ENCODE peak calls at places on chromosomes 3 and 15, in ten cellular contexts. One of them, this sample, is unnamed.

GRCh38 chr3:136893848-136894443 is 31.9 kb downstream of the NCK1 start:
- DNase-seq in fibroblast of lung: peak
- DNase-seq in endodermal cell: no peak
- DNase-seq in adrenal gland: no peak
- DNase-seq in CD8-positive, alpha-beta T cell: no peak
- DNase-seq in AG04450: peak
- DNase-seq in stomach: no peak
- DNase-seq in cardiac muscle cell: peak
- DNase-seq in uterus: no peak
- DNase-seq in right lobe of liver: no peak
- DNase-seq in this sample: peak

GRCh38 chr3:139473155-139473771 is 3.1 kb downstream of the RBP2 start:
- DNase-seq in fibroblast of lung: peak
- DNase-seq in endodermal cell: no peak
- DNase-seq in adrenal gland: no peak
- DNase-seq in CD8-positive, alpha-beta T cell: no peak
- DNase-seq in AG04450: no peak
- DNase-seq in stomach: no peak
- DNase-seq in cardiac muscle cell: no peak
- DNase-seq in uterus: no peak
- DNase-seq in right lobe of liver: peak
- DNase-seq in this sample: no peak

GRCh38 chr3:161395115-161395514 is 23.8 kb upstream of the SPTSSB start:
- DNase-seq in fibroblast of lung: no peak
- DNase-seq in endodermal cell: no peak
- DNase-seq in adrenal gland: no peak
- DNase-seq in CD8-positive, alpha-beta T cell: peak
- DNase-seq in AG04450: no peak
- DNase-seq in stomach: no peak
- DNase-seq in cardiac muscle cell: no peak
- DNase-seq in uterus: no peak
- DNase-seq in right lobe of liver: no peak
- DNase-seq in this sample: no peak

GRCh38 chr3:71721721-71722157 is 3.5 kb downstream of the EIF4E3 start:
- DNase-seq in fibroblast of lung: no peak
- DNase-seq in endodermal cell: no peak
- DNase-seq in adrenal gland: no peak
- DNase-seq in CD8-positive, alpha-beta T cell: peak
- DNase-seq in AG04450: no peak
- DNase-seq in stomach: no peak
- DNase-seq in cardiac muscle cell: no peak
- DNase-seq in uterus: no peak
- DNase-seq in right lobe of liver: no peak
- DNase-seq in this sample: no peak

GRCh38 chr3:129195731-129196256 is 12.1 kb upstream of the CNBP start:
- DNase-seq in fibroblast of lung: peak
- DNase-seq in endodermal cell: no peak
- DNase-seq in adrenal gland: peak
- DNase-seq in CD8-positive, alpha-beta T cell: no peak
- DNase-seq in AG04450: peak
- DNase-seq in stomach: no peak
- DNase-seq in cardiac muscle cell: peak
- DNase-seq in uterus: peak
- DNase-seq in right lobe of liver: peak
- DNase-seq in this sample: peak

GRCh38 chr3:88385090-88385489 is 235.3 kb downstream of the C3orf38 start:
- DNase-seq in fibroblast of lung: no peak
- DNase-seq in endodermal cell: no peak
- DNase-seq in adrenal gland: no peak
- DNase-seq in CD8-positive, alpha-beta T cell: no peak
- DNase-seq in AG04450: no peak
- DNase-seq in stomach: no peak
- DNase-seq in cardiac muscle cell: no peak
- DNase-seq in uterus: no peak
- DNase-seq in right lobe of liver: no peak
- DNase-seq in this sample: no peak

GRCh38 chr15:44529864-44530604 is 6.9 kb upstream of the EIF3J start:
- DNase-seq in fibroblast of lung: no peak
- DNase-seq in endodermal cell: no peak
- DNase-seq in adrenal gland: no peak
- DNase-seq in CD8-positive, alpha-beta T cell: no peak
- DNase-seq in AG04450: no peak
- DNase-seq in stomach: no peak
- DNase-seq in cardiac muscle cell: no peak
- DNase-seq in uterus: no peak
- DNase-seq in right lobe of liver: no peak
- DNase-seq in this sample: no peak

GRCh38 chr3:185552358-185552877 is at the start of gene LIPH:
- DNase-seq in fibroblast of lung: no peak
- DNase-seq in endodermal cell: peak
- DNase-seq in adrenal gland: no peak
- DNase-seq in CD8-positive, alpha-beta T cell: no peak
- DNase-seq in AG04450: no peak
- DNase-seq in stomach: peak
- DNase-seq in cardiac muscle cell: peak
- DNase-seq in uterus: no peak
- DNase-seq in right lobe of liver: no peak
- DNase-seq in this sample: peak

GRCh38 chr15:87916208-87916607 is 340.3 kb downstream of the NTRK3 start:
- DNase-seq in fibroblast of lung: no peak
- DNase-seq in endodermal cell: no peak
- DNase-seq in adrenal gland: no peak
- DNase-seq in CD8-positive, alpha-beta T cell: no peak
- DNase-seq in AG04450: no peak
- DNase-seq in stomach: no peak
- DNase-seq in cardiac muscle cell: no peak
- DNase-seq in uterus: no peak
- DNase-seq in right lobe of liver: no peak
- DNase-seq in this sample: no peak

DNA sequence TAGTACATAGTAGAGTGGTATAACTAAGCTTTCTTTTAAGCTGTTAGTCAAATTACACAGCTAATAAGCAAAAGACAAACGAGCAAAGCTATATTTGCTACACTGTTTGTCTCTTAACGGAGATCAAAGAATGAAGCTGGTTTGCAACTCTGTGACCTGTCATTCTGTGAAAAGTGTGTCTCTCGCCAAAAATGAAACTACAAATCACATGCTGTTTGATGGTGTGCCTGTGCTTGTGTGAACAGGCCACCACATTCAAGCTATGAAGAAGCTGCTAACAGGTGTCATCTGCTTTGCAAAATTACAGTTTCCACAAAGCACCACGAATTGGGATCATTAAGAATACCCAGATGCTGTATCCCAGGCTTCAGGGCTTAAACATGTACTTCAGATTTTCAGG is 667.8 kb upstream of the NAALADL2 start:
- DNase-seq in fibroblast of lung: no peak
- DNase-seq in endodermal cell: no peak
- DNase-seq in adrenal gland: no peak
- DNase-seq in CD8-positive, alpha-beta T cell: no peak
- DNase-seq in AG04450: no peak
- DNase-seq in stomach: no peak
- DNase-seq in cardiac muscle cell: no peak
- DNase-seq in uterus: no peak
- DNase-seq in right lobe of liver: no peak
- DNase-seq in this sample: no peak
- H3K4me3 ChIP-seq in fibroblast of lung: no peak
- H3K4me3 ChIP-seq in endodermal cell: no peak
- H3K4me3 ChIP-seq in adrenal gland: no peak
- H3K4me3 ChIP-seq in CD8-positive, alpha-beta T cell: no peak
- H3K4me3 ChIP-seq in AG04450: no peak
- H3K4me3 ChIP-seq in stomach: no peak
- H3K4me3 ChIP-seq in cardiac muscle cell: no peak
- H3K4me3 ChIP-seq in uterus: no peak
- H3K4me3 ChIP-seq in right lobe of liver: no peak
- H3K4me3 ChIP-seq in this sample: no peak

GRCh38 chr3:58272891-58273290 is 33.2 kb upstream of the RPP14 start:
- DNase-seq in fibroblast of lung: peak
- DNase-seq in endodermal cell: no peak
- DNase-seq in adrenal gland: no peak
- DNase-seq in CD8-positive, alpha-beta T cell: no peak
- DNase-seq in AG04450: no peak
- DNase-seq in stomach: no peak
- DNase-seq in cardiac muscle cell: peak
- DNase-seq in uterus: no peak
- DNase-seq in right lobe of liver: no peak
- DNase-seq in this sample: peak

GRCh38 chr3:58274027-58274614 is 31.9 kb upstream of the RPP14 start:
- DNase-seq in fibroblast of lung: no peak
- DNase-seq in endodermal cell: no peak
- DNase-seq in adrenal gland: no peak
- DNase-seq in CD8-positive, alpha-beta T cell: no peak
- DNase-seq in AG04450: no peak
- DNase-seq in stomach: no peak
- DNase-seq in cardiac muscle cell: peak
- DNase-seq in uterus: no peak
- DNase-seq in right lobe of liver: no peak
- DNase-seq in this sample: peak

GRCh38 chr3:58269356-58269755 is 31.8 kb downstream of the ABHD6 start:
- DNase-seq in fibroblast of lung: no peak
- DNase-seq in endodermal cell: no peak
- DNase-seq in adrenal gland: no peak
- DNase-seq in CD8-positive, alpha-beta T cell: no peak
- DNase-seq in AG04450: no peak
- DNase-seq in stomach: no peak
- DNase-seq in cardiac muscle cell: no peak
- DNase-seq in uterus: no peak
- DNase-seq in right lobe of liver: no peak
- DNase-seq in this sample: no peak

GRCh38 chr3:58270485-58270884 is 32.9 kb downstream of the ABHD6 start:
- DNase-seq in fibroblast of lung: no peak
- DNase-seq in endodermal cell: no peak
- DNase-seq in adrenal gland: no peak
- DNase-seq in CD8-positive, alpha-beta T cell: no peak
- DNase-seq in AG04450: no peak
- DNase-seq in stomach: no peak
- DNase-seq in cardiac muscle cell: no peak
- DNase-seq in uterus: no peak
- DNase-seq in right lobe of liver: no peak
- DNase-seq in this sample: no peak

DNA sequence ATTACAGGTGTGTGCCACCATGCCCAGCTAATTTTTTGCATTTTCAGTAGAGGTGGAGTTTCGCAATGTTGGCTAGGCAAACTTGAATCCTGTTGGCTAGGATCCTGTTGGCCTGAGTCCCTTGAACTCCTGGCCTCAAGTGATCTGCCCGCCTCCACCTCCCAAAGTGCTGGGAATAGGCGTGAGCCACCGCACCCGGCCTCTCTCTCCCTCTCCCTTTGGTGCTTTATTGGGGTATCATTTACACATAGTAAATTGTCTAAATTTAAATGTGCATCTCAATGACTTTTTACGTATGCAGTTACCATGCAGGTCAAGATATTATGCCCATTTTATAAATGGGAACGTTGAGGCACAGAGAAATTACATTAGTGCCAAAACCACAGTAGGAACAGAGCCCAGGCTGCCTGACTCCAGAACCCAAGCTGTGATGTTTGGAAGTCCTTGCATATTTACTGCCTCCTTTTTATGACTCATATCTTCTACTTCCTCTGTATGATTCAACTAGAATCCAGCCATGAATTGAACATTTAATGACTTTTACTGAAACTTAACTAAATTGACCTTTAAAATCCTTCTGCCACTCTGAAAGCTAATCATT is 34.0 kb upstream of the RPP14 start:
- DNase-seq in fibroblast of lung: peak
- DNase-seq in endodermal cell: no peak
- DNase-seq in adrenal gland: peak
- DNase-seq in CD8-positive, alpha-beta T cell: no peak
- DNase-seq in AG04450: peak
- DNase-seq in stomach: peak
- DNase-seq in cardiac muscle cell: peak
- DNase-seq in uterus: no peak
- DNase-seq in right lobe of liver: peak
- DNase-seq in this sample: peak
- TF ChIP-seq CTCF in fibroblast of lung: no peak
- TF ChIP-seq CTCF in endodermal cell: no peak
- TF ChIP-seq CTCF in adrenal gland: no peak
- TF ChIP-seq CTCF in CD8-positive, alpha-beta T cell: no peak
- TF ChIP-seq CTCF in AG04450: no peak
- TF ChIP-seq CTCF in stomach: no peak
- TF ChIP-seq CTCF in cardiac muscle cell: no peak
- TF ChIP-seq CTCF in uterus: no peak
- TF ChIP-seq CTCF in right lobe of liver: no peak
- TF ChIP-seq CTCF in this sample: no peak

GRCh38 chr15:96595951-96596350 is 265.5 kb downstream of the NR2F2 start:
- DNase-seq in fibroblast of lung: no peak
- DNase-seq in endodermal cell: no peak
- DNase-seq in adrenal gland: no peak
- DNase-seq in CD8-positive, alpha-beta T cell: no peak
- DNase-seq in AG04450: no peak
- DNase-seq in stomach: no peak
- DNase-seq in cardiac muscle cell: no peak
- DNase-seq in uterus: no peak
- DNase-seq in right lobe of liver: no peak
- DNase-seq in this sample: no peak

GRCh38 chr15:96593735-96594134 is 263.2 kb downstream of the NR2F2 start:
- DNase-seq in fibroblast of lung: no peak
- DNase-seq in endodermal cell: no peak
- DNase-seq in adrenal gland: no peak
- DNase-seq in CD8-positive, alpha-beta T cell: no peak
- DNase-seq in AG04450: no peak
- DNase-seq in stomach: no peak
- DNase-seq in cardiac muscle cell: no peak
- DNase-seq in uterus: no peak
- DNase-seq in right lobe of liver: no peak
- DNase-seq in this sample: no peak
- H3K4me3 ChIP-seq in fibroblast of lung: no peak
- H3K4me3 ChIP-seq in endodermal cell: no peak
- H3K4me3 ChIP-seq in adrenal gland: no peak
- H3K4me3 ChIP-seq in CD8-positive, alpha-beta T cell: no peak
- H3K4me3 ChIP-seq in AG04450: no peak
- H3K4me3 ChIP-seq in stomach: peak
- H3K4me3 ChIP-seq in cardiac muscle cell: no peak
- H3K4me3 ChIP-seq in uterus: no peak
- H3K4me3 ChIP-seq in right lobe of liver: no peak
- H3K4me3 ChIP-seq in this sample: no peak

DNA sequence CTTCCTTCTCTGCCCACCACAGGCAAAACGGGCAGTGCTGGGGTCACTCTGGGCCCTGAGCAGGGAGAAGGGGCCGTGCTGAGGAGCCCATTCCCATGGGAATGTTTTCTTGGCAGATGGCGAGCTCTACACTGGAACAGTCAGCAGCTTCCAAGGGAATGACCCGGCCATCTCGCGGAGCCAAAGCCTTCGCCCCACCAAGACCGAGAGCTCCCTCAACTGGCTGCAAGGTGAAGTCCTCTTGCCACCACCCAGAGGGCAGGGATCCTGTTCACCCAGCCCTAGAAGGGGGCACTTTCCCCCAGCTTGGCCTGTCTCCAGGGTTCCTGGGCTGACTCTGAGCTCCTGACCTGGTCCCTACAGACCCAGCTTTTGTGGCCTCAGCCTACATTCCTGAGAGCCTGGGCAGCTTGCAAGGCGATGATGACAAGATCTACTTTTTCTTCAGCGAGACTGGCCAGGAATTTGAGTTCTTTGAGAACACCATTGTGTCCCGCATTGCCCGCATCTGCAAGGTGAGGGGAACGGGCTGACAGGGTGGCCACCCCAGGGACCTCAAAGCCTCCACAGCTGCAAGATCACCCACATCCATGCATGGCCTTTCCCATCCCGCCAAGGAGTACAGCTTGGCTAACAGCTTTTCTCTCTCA is 12.4 kb downstream of the CIB1 start:
- DNase-seq in fibroblast of lung: peak
- DNase-seq in endodermal cell: peak
- DNase-seq in adrenal gland: peak
- DNase-seq in CD8-positive, alpha-beta T cell: no peak
- DNase-seq in AG04450: peak
- DNase-seq in stomach: peak
- DNase-seq in cardiac muscle cell: peak
- DNase-seq in uterus: peak
- DNase-seq in right lobe of liver: peak
- DNase-seq in this sample: peak
- TF ChIP-seq CTCF in fibroblast of lung: peak
- TF ChIP-seq CTCF in endodermal cell: peak
- TF ChIP-seq CTCF in adrenal gland: peak
- TF ChIP-seq CTCF in CD8-positive, alpha-beta T cell: no peak
- TF ChIP-seq CTCF in AG04450: peak
- TF ChIP-seq CTCF in stomach: peak
- TF ChIP-seq CTCF in cardiac muscle cell: peak
- TF ChIP-seq CTCF in uterus: peak
- TF ChIP-seq CTCF in right lobe of liver: peak
- TF ChIP-seq CTCF in this sample: peak